ENCODE peak calls at places on chromosome 5, in five cellular contexts. One of them, this sample, is unnamed.

GRCh38 chr5:61263561-61264272 is 68.3 kb upstream of the ZSWIM6 start:
- DNase-seq in OCI-LY7: no peak
- DNase-seq in fibroblast of pulmonary artery: no peak
- DNase-seq in fibroblast of the aortic adventitia: no peak
- DNase-seq in PC-3: no peak
- DNase-seq in this sample: no peak

GRCh38 chr5:102453716-102454115 is 45.1 kb downstream of the SLCO6A1 start:
- DNase-seq in OCI-LY7: no peak
- DNase-seq in fibroblast of pulmonary artery: no peak
- DNase-seq in fibroblast of the aortic adventitia: peak
- DNase-seq in PC-3: no peak
- DNase-seq in this sample: no peak

GRCh38 chr5:140875085-140876065 is at the start of gene PCDHA12:
- DNase-seq in OCI-LY7: no peak
- DNase-seq in fibroblast of pulmonary artery: no peak
- DNase-seq in fibroblast of the aortic adventitia: no peak
- DNase-seq in PC-3: peak
- DNase-seq in this sample: no peak

GRCh38 chr5:82308997-82309670 is 31.0 kb upstream of the RPS23 start:
- DNase-seq in OCI-LY7: no peak
- DNase-seq in fibroblast of pulmonary artery: no peak
- DNase-seq in fibroblast of the aortic adventitia: no peak
- DNase-seq in PC-3: no peak
- DNase-seq in this sample: no peak

GRCh38 chr5:32613050-32613672 is 27.8 kb downstream of the SUB1 start:
- DNase-seq in OCI-LY7: peak
- DNase-seq in fibroblast of pulmonary artery: peak
- DNase-seq in fibroblast of the aortic adventitia: peak
- DNase-seq in PC-3: peak
- DNase-seq in this sample: peak

GRCh38 chr5:106875591-106876297 is 795.0 kb downstream of the EFNA5 start:
- DNase-seq in OCI-LY7: peak
- DNase-seq in fibroblast of pulmonary artery: peak
- DNase-seq in fibroblast of the aortic adventitia: peak
- DNase-seq in PC-3: peak
- DNase-seq in this sample: no peak

GRCh38 chr5:148858106-148858505 is 31.7 kb downstream of the ADRB2 start:
- DNase-seq in OCI-LY7: no peak
- DNase-seq in fibroblast of pulmonary artery: peak
- DNase-seq in fibroblast of the aortic adventitia: no peak
- DNase-seq in PC-3: no peak
- DNase-seq in this sample: no peak

GRCh38 chr5:24817966-24818365 is 173.2 kb upstream of the CDH10 start:
- DNase-seq in OCI-LY7: no peak
- DNase-seq in fibroblast of pulmonary artery: no peak
- DNase-seq in fibroblast of the aortic adventitia: no peak
- DNase-seq in PC-3: peak
- DNase-seq in this sample: no peak

GRCh38 chr5:179246227-179246626 is 99.0 kb downstream of the ADAMTS2 start:
- DNase-seq in OCI-LY7: no peak
- DNase-seq in fibroblast of pulmonary artery: no peak
- DNase-seq in fibroblast of the aortic adventitia: no peak
- DNase-seq in PC-3: no peak
- DNase-seq in this sample: no peak

GRCh38 chr5:163503106-163504090 is 2.0 kb upstream of the MAT2B start:
- DNase-seq in OCI-LY7: peak
- DNase-seq in fibroblast of pulmonary artery: peak
- DNase-seq in fibroblast of the aortic adventitia: peak
- DNase-seq in PC-3: peak
- DNase-seq in this sample: no peak

GRCh38 chr5:157457391-157457790 is 2.6 kb upstream of the NIPAL4 start:
- DNase-seq in OCI-LY7: peak
- DNase-seq in fibroblast of pulmonary artery: no peak
- DNase-seq in fibroblast of the aortic adventitia: no peak
- DNase-seq in PC-3: no peak
- DNase-seq in this sample: no peak

GRCh38 chr5:98397081-98397480 is 376.4 kb upstream of the RGMB start:
- DNase-seq in OCI-LY7: no peak
- DNase-seq in fibroblast of pulmonary artery: peak
- DNase-seq in fibroblast of the aortic adventitia: peak
- DNase-seq in PC-3: no peak
- DNase-seq in this sample: no peak

GRCh38 chr5:53368516-53368915 is 111.9 kb upstream of the FST start:
- DNase-seq in OCI-LY7: no peak
- DNase-seq in fibroblast of pulmonary artery: peak
- DNase-seq in fibroblast of the aortic adventitia: peak
- DNase-seq in PC-3: peak
- DNase-seq in this sample: no peak

GRCh38 chr5:87004101-87004500 is 263.6 kb upstream of the RASA1 start:
- DNase-seq in OCI-LY7: no peak
- DNase-seq in fibroblast of pulmonary artery: peak
- DNase-seq in fibroblast of the aortic adventitia: no peak
- DNase-seq in PC-3: peak
- DNase-seq in this sample: no peak

GRCh38 chr5:71836084-71836483 is 117.0 kb downstream of the CARTPT start:
- DNase-seq in OCI-LY7: no peak
- DNase-seq in fibroblast of pulmonary artery: peak
- DNase-seq in fibroblast of the aortic adventitia: peak
- DNase-seq in PC-3: peak
- DNase-seq in this sample: no peak

GRCh38 chr5:164191240-164191639 is 685.8 kb downstream of the MAT2B start:
- DNase-seq in OCI-LY7: no peak
- DNase-seq in fibroblast of pulmonary artery: peak
- DNase-seq in fibroblast of the aortic adventitia: peak
- DNase-seq in PC-3: peak
- DNase-seq in this sample: no peak

GRCh38 chr5:44002381-44002901 is 386.8 kb downstream of the FGF10 start:
- DNase-seq in OCI-LY7: no peak
- DNase-seq in fibroblast of pulmonary artery: no peak
- DNase-seq in fibroblast of the aortic adventitia: peak
- DNase-seq in PC-3: peak
- DNase-seq in this sample: no peak

GRCh38 chr5:3153226-3153858 is 401.9 kb upstream of the IRX2 start:
- DNase-seq in OCI-LY7: no peak
- DNase-seq in fibroblast of pulmonary artery: no peak
- DNase-seq in fibroblast of the aortic adventitia: no peak
- DNase-seq in PC-3: no peak
- DNase-seq in this sample: no peak

GRCh38 chr5:122156724-122157325 is 27.5 kb downstream of the ZNF474 start:
- DNase-seq in OCI-LY7: peak
- DNase-seq in fibroblast of pulmonary artery: peak
- DNase-seq in fibroblast of the aortic adventitia: peak
- DNase-seq in PC-3: peak
- DNase-seq in this sample: peak

GRCh38 chr5:159773062-159773924 is 143.0 kb upstream of the ADRA1B start:
- DNase-seq in OCI-LY7: no peak
- DNase-seq in fibroblast of pulmonary artery: peak
- DNase-seq in fibroblast of the aortic adventitia: peak
- DNase-seq in PC-3: peak
- DNase-seq in this sample: peak
- TF ChIP-seq CTCF in OCI-LY7: no peak
- TF ChIP-seq CTCF in fibroblast of pulmonary artery: peak
- TF ChIP-seq CTCF in fibroblast of the aortic adventitia: no peak
- TF ChIP-seq CTCF in PC-3: peak
- TF ChIP-seq CTCF in this sample: peak

GRCh38 chr5:95261369-95262175 is 23.3 kb downstream of the MCTP1 start:
- DNase-seq in OCI-LY7: no peak
- DNase-seq in fibroblast of pulmonary artery: peak
- DNase-seq in fibroblast of the aortic adventitia: peak
- DNase-seq in PC-3: peak
- DNase-seq in this sample: no peak
- TF ChIP-seq CTCF in OCI-LY7: peak
- TF ChIP-seq CTCF in fibroblast of pulmonary artery: peak
- TF ChIP-seq CTCF in fibroblast of the aortic adventitia: peak
- TF ChIP-seq CTCF in PC-3: peak
- TF ChIP-seq CTCF in this sample: peak

DNA sequence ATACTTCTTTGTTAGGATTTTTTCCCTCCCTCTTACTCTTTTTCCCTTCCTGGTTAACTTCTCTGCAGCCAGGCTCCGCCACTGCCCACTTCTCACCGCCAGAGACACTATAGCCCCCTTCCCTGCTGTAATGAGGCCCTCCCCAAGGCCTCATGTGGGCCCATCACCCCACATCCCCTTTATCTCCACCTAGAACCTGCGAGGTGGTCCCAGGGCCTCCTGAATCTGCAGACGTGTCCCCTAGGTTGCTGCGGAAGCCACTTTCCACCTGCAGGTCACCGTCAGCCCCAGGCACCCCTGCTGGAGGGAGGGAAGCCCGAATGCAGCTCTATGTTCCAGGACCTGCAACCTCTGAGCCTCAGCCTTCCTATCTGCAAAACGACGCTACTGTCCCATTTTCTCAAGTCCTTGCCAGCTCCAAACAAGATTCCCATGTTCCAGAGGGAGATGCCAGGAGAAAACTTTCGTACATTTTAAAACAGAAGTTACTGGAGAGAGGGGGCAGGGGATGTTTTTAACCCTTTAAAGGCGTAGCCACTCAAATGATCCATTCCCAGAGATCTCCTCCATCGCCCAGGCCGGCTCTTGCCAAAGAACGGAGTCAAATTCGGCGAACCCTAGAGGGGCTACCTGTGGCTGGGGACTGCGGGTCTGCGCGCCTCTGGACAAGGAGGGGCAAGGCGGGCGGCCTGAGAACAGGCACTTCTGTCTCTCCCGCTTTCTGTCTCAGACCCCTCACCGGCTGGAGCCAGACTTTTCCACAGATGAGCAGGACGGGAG is 929 bp downstream of the SH3PXD2B start:
- DNase-seq in OCI-LY7: no peak
- DNase-seq in fibroblast of pulmonary artery: peak
- DNase-seq in fibroblast of the aortic adventitia: no peak
- DNase-seq in PC-3: no peak
- DNase-seq in this sample: no peak
- TF ChIP-seq CTCF in OCI-LY7: peak
- TF ChIP-seq CTCF in fibroblast of pulmonary artery: peak
- TF ChIP-seq CTCF in fibroblast of the aortic adventitia: peak
- TF ChIP-seq CTCF in PC-3: peak
- TF ChIP-seq CTCF in this sample: no peak

GRCh38 chr5:14462681-14463080 is 118.9 kb upstream of the OTULINL start:
- DNase-seq in OCI-LY7: no peak
- DNase-seq in fibroblast of pulmonary artery: no peak
- DNase-seq in fibroblast of the aortic adventitia: no peak
- DNase-seq in PC-3: no peak
- DNase-seq in this sample: no peak
- TF ChIP-seq CTCF in OCI-LY7: no peak
- TF ChIP-seq CTCF in fibroblast of pulmonary artery: no peak
- TF ChIP-seq CTCF in fibroblast of the aortic adventitia: no peak
- TF ChIP-seq CTCF in PC-3: no peak
- TF ChIP-seq CTCF in this sample: no peak

GRCh38 chr5:38500861-38501260 is 55.6 kb downstream of the LIFR start:
- DNase-seq in OCI-LY7: no peak
- DNase-seq in fibroblast of pulmonary artery: peak
- DNase-seq in fibroblast of the aortic adventitia: peak
- DNase-seq in PC-3: peak
- DNase-seq in this sample: no peak

GRCh38 chr5:38494175-38494574 is 62.3 kb downstream of the LIFR start:
- DNase-seq in OCI-LY7: no peak
- DNase-seq in fibroblast of pulmonary artery: no peak
- DNase-seq in fibroblast of the aortic adventitia: no peak
- DNase-seq in PC-3: no peak
- DNase-seq in this sample: no peak

DNA sequence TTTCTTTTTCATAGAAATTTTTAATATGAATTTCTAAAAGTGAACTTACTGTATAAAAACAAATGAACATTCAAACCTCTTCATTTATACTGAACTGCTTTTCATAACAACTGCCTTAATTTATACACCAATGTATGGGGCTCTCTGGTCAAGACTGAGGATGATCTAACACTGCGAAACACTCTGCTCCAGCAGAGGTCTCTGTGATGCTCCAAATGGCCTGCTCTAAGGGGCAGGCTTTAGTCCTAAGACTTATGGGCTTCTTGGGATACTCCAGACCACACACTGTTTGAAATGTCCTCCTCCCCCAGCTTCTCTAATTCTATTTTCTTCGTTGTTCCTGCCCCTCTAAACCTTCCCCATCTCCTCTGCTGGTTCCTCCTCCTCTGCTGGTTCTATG is 58.5 kb downstream of the LIFR start:
- DNase-seq in OCI-LY7: no peak
- DNase-seq in fibroblast of pulmonary artery: peak
- DNase-seq in fibroblast of the aortic adventitia: peak
- DNase-seq in PC-3: peak
- DNase-seq in this sample: no peak
- TF ChIP-seq CTCF in OCI-LY7: peak
- TF ChIP-seq CTCF in fibroblast of pulmonary artery: peak
- TF ChIP-seq CTCF in fibroblast of the aortic adventitia: peak
- TF ChIP-seq CTCF in PC-3: peak
- TF ChIP-seq CTCF in this sample: peak

GRCh38 chr5:146788918-146789317 is 89.6 kb downstream of the PPP2R2B start:
- DNase-seq in OCI-LY7: no peak
- DNase-seq in fibroblast of pulmonary artery: no peak
- DNase-seq in fibroblast of the aortic adventitia: no peak
- DNase-seq in PC-3: no peak
- DNase-seq in this sample: no peak
- TF ChIP-seq CTCF in OCI-LY7: no peak
- TF ChIP-seq CTCF in fibroblast of pulmonary artery: no peak
- TF ChIP-seq CTCF in fibroblast of the aortic adventitia: no peak
- TF ChIP-seq CTCF in PC-3: no peak
- TF ChIP-seq CTCF in this sample: no peak

DNA sequence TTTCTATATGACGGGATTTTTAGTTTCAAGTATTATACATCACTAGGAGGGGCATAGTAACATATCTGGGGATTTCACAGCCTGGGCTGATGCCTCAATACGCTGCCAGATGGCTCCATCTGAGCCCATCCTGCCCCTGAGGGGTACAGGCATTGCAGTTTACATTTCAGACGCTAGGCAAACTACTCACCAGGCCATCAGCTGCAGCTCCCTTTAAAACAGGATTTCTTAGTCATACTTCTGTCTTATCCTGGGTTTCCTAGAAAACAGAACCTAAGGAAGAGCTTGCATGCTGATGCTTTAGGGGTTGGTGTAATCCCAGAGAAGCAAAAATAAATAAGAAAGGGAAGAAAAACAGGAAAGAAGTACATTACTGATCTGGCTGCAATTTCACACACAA is 372.8 kb upstream of the PIK3R1 start:
- DNase-seq in OCI-LY7: no peak
- DNase-seq in fibroblast of pulmonary artery: peak
- DNase-seq in fibroblast of the aortic adventitia: peak
- DNase-seq in PC-3: no peak
- DNase-seq in this sample: no peak
- TF ChIP-seq CTCF in OCI-LY7: no peak
- TF ChIP-seq CTCF in fibroblast of pulmonary artery: peak
- TF ChIP-seq CTCF in fibroblast of the aortic adventitia: peak
- TF ChIP-seq CTCF in PC-3: no peak
- TF ChIP-seq CTCF in this sample: no peak

GRCh38 chr5:127031147-127031862 is 947 bp upstream of the MARCHF3 start:
- DNase-seq in OCI-LY7: peak
- DNase-seq in fibroblast of pulmonary artery: no peak
- DNase-seq in fibroblast of the aortic adventitia: no peak
- DNase-seq in PC-3: no peak
- DNase-seq in this sample: no peak
- TF ChIP-seq CTCF in OCI-LY7: no peak
- TF ChIP-seq CTCF in fibroblast of pulmonary artery: no peak
- TF ChIP-seq CTCF in fibroblast of the aortic adventitia: no peak
- TF ChIP-seq CTCF in PC-3: no peak
- TF ChIP-seq CTCF in this sample: no peak

This sample was measured in D721Med.